ENCODE peak calls at places on chromosome 13, in five cellular contexts. E is heart left ventricle, N is AG09309, P is A549, C is heart right ventricle. T is an unnamed sample.

GRCh38 chr13:111502957-111503356 is 182.5 kb downstream of the TEX29 start:
- DNase-seq in N (no peak), E (no peak), C (no peak), P (no peak), T (no peak)

GRCh38 chr13:68176486-68176885 is 946.4 kb upstream of the PCDH9 start:
- DNase-seq in E (no peak), N (no peak), C (no peak), P (no peak), T (no peak)

GRCh38 chr13:20960663-20961309 is 58.2 kb upstream of the XPO4 start:
- DNase-seq in N (no peak), C (no peak), P (no peak), E (no peak), T (no peak)

GRCh38 chr13:36302289-36302688 is 4.7 kb upstream of the CCDC169 start:
- DNase-seq in N (no peak), P (no peak), C (no peak), E (no peak), T (no peak)

GRCh38 chr13:100513987-100514670 is 74.5 kb downstream of the GGACT start:
- DNase-seq in N (peak; percentile 47), C (no peak), P (no peak), E (no peak), T (peak; percentile 27)

GRCh38 chr13:27917121-27917947 is 2.5 kb upstream of the PDX1 start:
- DNase-seq in N (no peak), P (no peak), C (no peak), E (no peak), T (no peak)

GRCh38 chr13:111267784-111268183 is 52.7 kb upstream of the TEX29 start:
- DNase-seq in E (no peak), P (no peak), C (no peak), N (no peak), T (no peak)

GRCh38 chr13:70829748-70830147 is 721.5 kb upstream of the KLHL1 start:
- DNase-seq in N (no peak), P (no peak), C (no peak), E (no peak), T (no peak)

GRCh38 chr13:51920786-51921185 is 59.0 kb downstream of the CCDC70 start:
- DNase-seq in C (no peak), P (no peak), N (no peak), E (no peak), T (no peak)

GRCh38 chr13:113365551-113365971 is 1.6 kb upstream of the GRTP1 start:
- DNase-seq in E (peak; percentile 15), N (no peak), C (no peak), P (no peak), T (no peak)

GRCh38 chr13:40187324-40187795 is 479.1 kb downstream of the FOXO1 start:
- DNase-seq in P (no peak), N (no peak), C (no peak), E (no peak), T (no peak)

GRCh38 chr13:30020726-30021312 is 170.4 kb upstream of the UBL3 start:
- DNase-seq in P (no peak), N (no peak), C (no peak), E (no peak), T (no peak)

GRCh38 chr13:28429096-28429495 is 65.8 kb downstream of the FLT1 start:
- DNase-seq in P (no peak), C (no peak), N (no peak), E (no peak), T (no peak)

GRCh38 chr13:52432456-52432855 is 18.0 kb downstream of the VPS36 start:
- DNase-seq in C (no peak), P (no peak), E (no peak), N (no peak), T (no peak)

T was measured in DMS153.